ENCODE peak calls at places on chromosomes 16 and 17, in seven cellular contexts. F is NT2/D1; G is heart left ventricle; N is HAP-1; X is ovary; L is PC-3; U is CD8-positive, alpha-beta T cell. W is an unnamed sample.

GRCh38 chr16:85612191-85612800 is 826 bp upstream of the GSE1 start:
- DNase-seq in F (no peak), G (peak; percentile 90), N (peak; percentile 88), X (peak; percentile 65), L (peak; percentile 88), U (no peak), W (peak; percentile 96)

GRCh38 chr17:7634384-7634783 is 4.4 kb downstream of the SHBG start:
- DNase-seq in F (no peak), G (peak; percentile 70), N (peak; percentile 91), X (peak; percentile 74), L (peak; percentile 38), U (no peak), W (peak; percentile 23)

GRCh38 chr17:28317965-28318758 is 838 bp upstream of the TMEM97 start:
- DNase-seq in F (no peak), G (no peak), N (peak; percentile 40), X (no peak), L (no peak), U (no peak), W (peak; percentile 19)

GRCh38 chr17:6496636-6497441 is 52.6 kb downstream of the PIMREG start:
- DNase-seq in F (no peak), G (no peak), N (no peak), X (peak; percentile 9), L (no peak), U (no peak), W (no peak)

GRCh38 chr16:84294196-84295142 is at the start of gene WFDC1:
- DNase-seq in F (no peak), G (peak; percentile 50), N (peak; percentile 38), X (no peak), L (no peak), U (no peak), W (peak; percentile 36)

GRCh38 chr17:28902819-28903545 is at the start of gene DHRS13:
- DNase-seq in F (peak; percentile 89), G (peak; percentile 92), N (peak; percentile 95), X (peak; percentile 87), L (peak; percentile 92), U (peak; percentile 94), W (peak; percentile 92)

GRCh38 chr16:1222553-1223354 is 2.3 kb downstream of the TPSG1 start:
- DNase-seq in F (no peak), G (no peak), N (no peak), X (no peak), L (no peak), U (peak; percentile 14), W (no peak)

GRCh38 chr16:16143038-16143763 is 80.1 kb downstream of the ABCC6 start:
- DNase-seq in F (peak; percentile 32), G (no peak), N (peak; percentile 52), X (no peak), L (peak; percentile 14), U (no peak), W (no peak)

GRCh38 chr17:31527606-31528005 is 136.1 kb downstream of the RAB11FIP4 start:
- DNase-seq in F (no peak), G (no peak), N (no peak), X (no peak), L (no peak), U (no peak), W (peak; percentile 48)

GRCh38 chr17:82876149-82876548 is 36.3 kb upstream of the ZNF750 start:
- DNase-seq in F (no peak), G (peak; percentile 33), N (no peak), X (no peak), L (no peak), U (no peak), W (peak; percentile 24)

GRCh38 chr17:77755410-77755963 is 203.0 kb upstream of the TNRC6C start:
- DNase-seq in F (no peak), G (no peak), N (no peak), X (no peak), L (no peak), U (no peak), W (peak; percentile 56)

GRCh38 chr17:81553616-81554181 is 1.5 kb upstream of the FAAP100 start:
- DNase-seq in F (no peak), G (no peak), N (no peak), X (peak; percentile 59), L (peak; percentile 89), U (no peak), W (peak; percentile 86)

GRCh38 chr17:77011173-77012011 is 129.4 kb upstream of the SEC14L1 start:
- DNase-seq in F (no peak), G (no peak), N (peak; percentile 78), X (no peak), L (peak; percentile 83), U (peak; percentile 48), W (no peak)

GRCh38 chr17:77738666-77739531 is 219.6 kb upstream of the TNRC6C start:
- DNase-seq in F (no peak), G (peak; percentile 74), N (peak; percentile 6), X (no peak), L (no peak), U (no peak), W (no peak)

GRCh38 chr17:3004925-3005324 is 58.5 kb downstream of the OR1D5 start:
- DNase-seq in F (no peak), G (no peak), N (no peak), X (no peak), L (no peak), U (no peak), W (no peak)

GRCh38 chr16:67394271-67395104 is 1.2 kb upstream of the TPPP3 start:
- DNase-seq in F (no peak), G (peak; percentile 55), N (no peak), X (peak; percentile 39), L (no peak), U (no peak), W (no peak)

GRCh38 chr17:63785556-63785955 is 11.6 kb downstream of the DDX42 start:
- DNase-seq in F (no peak), G (no peak), N (no peak), X (no peak), L (peak; percentile 82), U (no peak), W (no peak)

GRCh38 chr17:76268015-76268749 is 3.0 kb downstream of the UBALD2 start:
- DNase-seq in F (no peak), G (peak; percentile 87), N (no peak), X (peak; percentile 55), L (no peak), U (peak; percentile 85), W (no peak)

GRCh38 chr17:38733315-38734234 is 3.4 kb downstream of the CISD3 start:
- DNase-seq in F (no peak), G (no peak), N (peak; percentile 55), X (no peak), L (peak; percentile 12), U (peak; percentile 48), W (no peak)

GRCh38 chr16:13779676-13780075 is 140.3 kb upstream of the ERCC4 start:
- DNase-seq in F (no peak), G (no peak), N (no peak), X (no peak), L (no peak), U (no peak), W (no peak)

GRCh38 chr17:75557075-75557851 is 30.3 kb upstream of the MYO15B start:
- DNase-seq in F (no peak), G (no peak), N (no peak), X (peak; percentile 31), L (peak; percentile 78), U (no peak), W (peak; percentile 91)

GRCh38 chr17:67942810-67943209 is 53.5 kb downstream of the C17orf58 start:
- DNase-seq in F (no peak), G (no peak), N (peak; percentile 31), X (no peak), L (peak; percentile 75), U (no peak), W (no peak)

GRCh38 chr17:50189396-50190277 is 11.8 kb downstream of the COL1A1 start:
- DNase-seq in F (no peak), G (no peak), N (no peak), X (no peak), L (no peak), U (peak; percentile 9), W (no peak)

GRCh38 chr17:70327279-70327678 is 157.9 kb downstream of the KCNJ2 start:
- DNase-seq in F (no peak), G (no peak), N (no peak), X (no peak), L (no peak), U (no peak), W (no peak)
- H3K9me3 ChIP-seq in F (no peaks in the 10 kb centered on the region), G (no peaks in the 10 kb centered on the region), N (no peaks in the 10 kb centered on the region), X (no peaks in the 10 kb centered on the region), L (no peaks in the 10 kb centered on the region), U (no peaks in the 10 kb centered on the region), W (no peaks in the 10 kb centered on the region)

GRCh38 chr16:29807426-29808218 is 1.3 kb downstream of the MAZ start:
- DNase-seq in F (no peak), G (peak; percentile 93), N (peak; percentile 94), X (peak; percentile 88), L (peak; percentile 78), U (peak; percentile 92), W (peak; percentile 96)

GRCh38 chr16:29805232-29806095 is 865 bp upstream of the MAZ start:
- DNase-seq in F (peak; percentile 96), G (peak; percentile 99), N (peak; percentile 97), X (peak; percentile 98), L (peak; percentile 93), U (peak; percentile 99), W (peak; percentile 99)

GRCh38 chr16:29804455-29805231 is 1.7 kb upstream of the MAZ start:
- DNase-seq in F (no peak), G (peak; percentile 87), N (peak; percentile 53), X (peak; percentile 66), L (no peak), U (no peak), W (peak; percentile 91)

GRCh38 chr16:29806641-29807425 is 504 bp downstream of the MAZ start:
- DNase-seq in F (peak; percentile 60), G (peak; percentile 68), N (peak; percentile 85), X (peak; percentile 69), L (peak; percentile 50), U (peak; percentile 57), W (peak; percentile 96)

GRCh38 chr16:29806096-29806579 is at the start of gene MAZ:
- DNase-seq in F (no peak), G (no peak), N (no peak), X (no peak), L (no peak), U (no peak), W (peak; percentile 97)
- H3K4me3 ChIP-seq in F (peak within 1 kb of the TSS; percentile 100), G (peak within 1 kb of the TSS; percentile 81), N (peak within 1 kb of the TSS; percentile 68), X (peak within 1 kb of the TSS; percentile 72), L (peak within 1 kb of the TSS; percentile 83), U (peak within 1 kb of the TSS; percentile 70), W (peak within 1 kb of the TSS; percentile 72)

DNA sequence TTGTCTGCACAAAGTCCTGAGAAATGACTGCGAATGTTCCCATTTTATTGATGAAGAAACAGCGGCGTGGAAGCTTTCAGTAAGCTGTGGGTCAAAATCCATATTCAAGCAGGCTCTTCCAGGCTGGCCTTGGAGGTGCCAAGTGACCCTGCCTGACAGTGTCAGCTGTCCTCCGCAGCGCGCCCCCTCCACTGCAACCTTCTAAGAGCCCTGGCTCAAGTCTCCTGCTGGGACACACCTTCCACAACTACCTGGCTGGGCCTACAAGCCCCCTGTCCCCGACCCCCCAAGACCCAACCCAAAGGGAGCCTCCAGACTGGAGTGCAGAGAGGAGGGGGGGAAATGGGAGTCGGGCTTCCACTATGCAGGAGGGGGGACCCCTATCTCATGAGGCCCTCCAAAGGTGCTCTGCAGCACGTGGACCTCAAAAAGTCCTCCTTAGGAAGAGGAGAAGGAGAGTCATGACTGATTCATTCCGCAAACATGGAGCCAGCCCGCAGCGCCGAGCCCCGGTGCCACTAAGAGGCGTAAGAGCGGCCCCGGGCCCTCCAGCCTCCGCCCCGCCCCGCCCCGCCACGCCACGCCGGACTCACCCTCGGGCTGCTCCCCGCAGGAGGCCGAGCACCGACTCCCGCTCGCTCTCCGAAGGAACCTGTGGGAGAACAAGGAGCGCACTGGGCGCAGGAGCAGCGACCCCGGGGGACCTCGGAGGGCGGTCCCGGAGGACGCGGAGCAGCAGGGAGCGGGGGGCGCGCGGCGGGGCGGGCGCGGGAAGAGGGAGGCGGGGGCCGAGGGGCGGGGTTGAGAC is 574 bp downstream of the MPP3 start:
- DNase-seq in F (no peak), G (peak; percentile 73), N (peak; percentile 77), X (peak; percentile 40), L (peak; percentile 90), U (no peak), W (peak; percentile 83)
- H3K27me3 ChIP-seq in F (peaks cover 16% of the 10 kb centered on the region), G (no peaks in the 10 kb centered on the region), N (no peaks in the 10 kb centered on the region), X (no peaks in the 10 kb centered on the region), L (no peaks in the 10 kb centered on the region), U (peaks cover 7% of the 10 kb centered on the region), W (peaks cover 6% of the 10 kb centered on the region)

GRCh38 chr17:22511431-22511830 is 819.1 kb downstream of the KCNJ18 start:
- DNase-seq in F (no peak), G (no peak), N (no peak), X (no peak), L (no peak), U (no peak), W (no peak)
- H3K9me3 ChIP-seq in F (no peaks in the 10 kb centered on the region), G (no peaks in the 10 kb centered on the region), N (no peaks in the 10 kb centered on the region), X (no peaks in the 10 kb centered on the region), L (peaks cover 4% of the 10 kb centered on the region), U (no peaks in the 10 kb centered on the region), W (no peaks in the 10 kb centered on the region)

W was measured in MG63.